ENCODE peak calls at places on chromosome 20, in ten cellular contexts. One of them, this sample, is unnamed.

GRCh38 chr20:51429696-51430095 is 112.8 kb downstream of the NFATC2 start:
- DNase-seq in heart right ventricle: no peak
- DNase-seq in frontal cortex: no peak
- DNase-seq in AG04449: no peak
- DNase-seq in COR-L47: no peak
- DNase-seq in HEK293T: no peak
- DNase-seq in NCI-H226: no peak
- DNase-seq in lung: no peak
- DNase-seq in T1000: no peak
- DNase-seq in stimulated activated CD4-positive, alpha-beta T cell treated with anti-CD3 and anti-CD28 coated beads, Interleukin-12 subunit alpha, Interleukin-12 subunit beta, amount 100 ng/mL, for 48 hours: no peak
- DNase-seq in this sample: no peak

GRCh38 chr20:62133864-62134263 is 9.3 kb downstream of the PSMA7 start:
- DNase-seq in T1000: no peak
- DNase-seq in AG04449: no peak
- DNase-seq in heart right ventricle: no peak
- DNase-seq in frontal cortex: no peak
- DNase-seq in NCI-H226: no peak
- DNase-seq in stimulated activated CD4-positive, alpha-beta T cell treated with anti-CD3 and anti-CD28 coated beads, Interleukin-12 subunit alpha, Interleukin-12 subunit beta, amount 100 ng/mL, for 48 hours: no peak
- DNase-seq in HEK293T: peak; percentile 28
- DNase-seq in COR-L47: no peak
- DNase-seq in lung: no peak
- DNase-seq in this sample: peak; percentile 37

GRCh38 chr20:3862333-3862732 is 15.7 kb downstream of the MAVS start:
- DNase-seq in NCI-H226: no peak
- DNase-seq in COR-L47: no peak
- DNase-seq in T1000: no peak
- DNase-seq in heart right ventricle: no peak
- DNase-seq in lung: no peak
- DNase-seq in frontal cortex: no peak
- DNase-seq in HEK293T: no peak
- DNase-seq in AG04449: no peak
- DNase-seq in stimulated activated CD4-positive, alpha-beta T cell treated with anti-CD3 and anti-CD28 coated beads, Interleukin-12 subunit alpha, Interleukin-12 subunit beta, amount 100 ng/mL, for 48 hours: no peak
- DNase-seq in this sample: no peak

GRCh38 chr20:37228656-37229055 is 33.0 kb downstream of the GHRH start:
- DNase-seq in heart right ventricle: no peak
- DNase-seq in stimulated activated CD4-positive, alpha-beta T cell treated with anti-CD3 and anti-CD28 coated beads, Interleukin-12 subunit alpha, Interleukin-12 subunit beta, amount 100 ng/mL, for 48 hours: no peak
- DNase-seq in lung: no peak
- DNase-seq in AG04449: no peak
- DNase-seq in HEK293T: no peak
- DNase-seq in NCI-H226: no peak
- DNase-seq in COR-L47: no peak
- DNase-seq in T1000: no peak
- DNase-seq in frontal cortex: no peak
- DNase-seq in this sample: no peak

GRCh38 chr20:58028123-58028522 is 200.3 kb downstream of the ANKRD60 start:
- DNase-seq in COR-L47: no peak
- DNase-seq in HEK293T: no peak
- DNase-seq in T1000: no peak
- DNase-seq in AG04449: no peak
- DNase-seq in frontal cortex: no peak
- DNase-seq in heart right ventricle: no peak
- DNase-seq in NCI-H226: no peak
- DNase-seq in lung: no peak
- DNase-seq in stimulated activated CD4-positive, alpha-beta T cell treated with anti-CD3 and anti-CD28 coated beads, Interleukin-12 subunit alpha, Interleukin-12 subunit beta, amount 100 ng/mL, for 48 hours: no peak
- DNase-seq in this sample: peak; percentile 36

GRCh38 chr20:48910360-48910781 is 11.1 kb upstream of the ARFGEF2 start:
- DNase-seq in stimulated activated CD4-positive, alpha-beta T cell treated with anti-CD3 and anti-CD28 coated beads, Interleukin-12 subunit alpha, Interleukin-12 subunit beta, amount 100 ng/mL, for 48 hours: no peak
- DNase-seq in lung: no peak
- DNase-seq in HEK293T: no peak
- DNase-seq in NCI-H226: no peak
- DNase-seq in heart right ventricle: no peak
- DNase-seq in frontal cortex: no peak
- DNase-seq in COR-L47: no peak
- DNase-seq in AG04449: no peak
- DNase-seq in T1000: no peak
- DNase-seq in this sample: peak; percentile 59

GRCh38 chr20:56764671-56765070 is 135.6 kb downstream of the TFAP2C start:
- DNase-seq in NCI-H226: no peak
- DNase-seq in lung: no peak
- DNase-seq in stimulated activated CD4-positive, alpha-beta T cell treated with anti-CD3 and anti-CD28 coated beads, Interleukin-12 subunit alpha, Interleukin-12 subunit beta, amount 100 ng/mL, for 48 hours: no peak
- DNase-seq in T1000: no peak
- DNase-seq in AG04449: no peak
- DNase-seq in heart right ventricle: no peak
- DNase-seq in frontal cortex: no peak
- DNase-seq in COR-L47: no peak
- DNase-seq in HEK293T: no peak
- DNase-seq in this sample: no peak

GRCh38 chr20:23228912-23229311 is 121.7 kb upstream of the NXT1 start:
- DNase-seq in stimulated activated CD4-positive, alpha-beta T cell treated with anti-CD3 and anti-CD28 coated beads, Interleukin-12 subunit alpha, Interleukin-12 subunit beta, amount 100 ng/mL, for 48 hours: no peak
- DNase-seq in NCI-H226: no peak
- DNase-seq in COR-L47: no peak
- DNase-seq in frontal cortex: no peak
- DNase-seq in HEK293T: no peak
- DNase-seq in heart right ventricle: no peak
- DNase-seq in T1000: no peak
- DNase-seq in AG04449: peak; percentile 29
- DNase-seq in lung: no peak
- DNase-seq in this sample: no peak

GRCh38 chr20:63574156-63574828 is at the start of gene HELZ2:
- DNase-seq in AG04449: no peak
- DNase-seq in stimulated activated CD4-positive, alpha-beta T cell treated with anti-CD3 and anti-CD28 coated beads, Interleukin-12 subunit alpha, Interleukin-12 subunit beta, amount 100 ng/mL, for 48 hours: no peak
- DNase-seq in COR-L47: peak; percentile 71
- DNase-seq in HEK293T: peak; percentile 78
- DNase-seq in NCI-H226: peak; percentile 36
- DNase-seq in lung: peak; percentile 78
- DNase-seq in frontal cortex: peak; percentile 68
- DNase-seq in T1000: peak; percentile 36
- DNase-seq in heart right ventricle: peak; percentile 79
- DNase-seq in this sample: peak; percentile 67

GRCh38 chr20:63163171-63163570 is 52.8 kb downstream of the YTHDF1 start:
- DNase-seq in stimulated activated CD4-positive, alpha-beta T cell treated with anti-CD3 and anti-CD28 coated beads, Interleukin-12 subunit alpha, Interleukin-12 subunit beta, amount 100 ng/mL, for 48 hours: no peak
- DNase-seq in T1000: no peak
- DNase-seq in HEK293T: no peak
- DNase-seq in AG04449: no peak
- DNase-seq in heart right ventricle: peak; percentile 2
- DNase-seq in lung: no peak
- DNase-seq in COR-L47: no peak
- DNase-seq in frontal cortex: no peak
- DNase-seq in NCI-H226: no peak
- DNase-seq in this sample: no peak

GRCh38 chr20:35726759-35727711 is 15.0 kb downstream of the RBM39 start:
- DNase-seq in AG04449: no peak
- DNase-seq in T1000: no peak
- DNase-seq in frontal cortex: no peak
- DNase-seq in lung: no peak
- DNase-seq in stimulated activated CD4-positive, alpha-beta T cell treated with anti-CD3 and anti-CD28 coated beads, Interleukin-12 subunit alpha, Interleukin-12 subunit beta, amount 100 ng/mL, for 48 hours: no peak
- DNase-seq in COR-L47: no peak
- DNase-seq in heart right ventricle: no peak
- DNase-seq in HEK293T: no peak
- DNase-seq in NCI-H226: no peak
- DNase-seq in this sample: no peak

GRCh38 chr20:15708984-15709598 is 864.2 kb downstream of the KIF16B start:
- DNase-seq in T1000: no peak
- DNase-seq in frontal cortex: no peak
- DNase-seq in NCI-H226: no peak
- DNase-seq in AG04449: no peak
- DNase-seq in COR-L47: peak; percentile 13
- DNase-seq in lung: no peak
- DNase-seq in stimulated activated CD4-positive, alpha-beta T cell treated with anti-CD3 and anti-CD28 coated beads, Interleukin-12 subunit alpha, Interleukin-12 subunit beta, amount 100 ng/mL, for 48 hours: peak; percentile 7
- DNase-seq in HEK293T: peak; percentile 71
- DNase-seq in heart right ventricle: peak; percentile 49
- DNase-seq in this sample: peak; percentile 71

GRCh38 chr20:10179574-10180298 is 38.9 kb upstream of the SNAP25 start:
- DNase-seq in lung: no peak
- DNase-seq in AG04449: no peak
- DNase-seq in NCI-H226: no peak
- DNase-seq in frontal cortex: no peak
- DNase-seq in T1000: no peak
- DNase-seq in HEK293T: peak; percentile 21
- DNase-seq in heart right ventricle: no peak
- DNase-seq in stimulated activated CD4-positive, alpha-beta T cell treated with anti-CD3 and anti-CD28 coated beads, Interleukin-12 subunit alpha, Interleukin-12 subunit beta, amount 100 ng/mL, for 48 hours: no peak
- DNase-seq in COR-L47: no peak
- DNase-seq in this sample: peak; percentile 47

GRCh38 chr20:3658708-3659491 is 4.3 kb downstream of the GFRA4 start:
- DNase-seq in lung: no peak
- DNase-seq in COR-L47: no peak
- DNase-seq in AG04449: no peak
- DNase-seq in NCI-H226: no peak
- DNase-seq in T1000: no peak
- DNase-seq in heart right ventricle: no peak
- DNase-seq in HEK293T: no peak
- DNase-seq in frontal cortex: no peak
- DNase-seq in stimulated activated CD4-positive, alpha-beta T cell treated with anti-CD3 and anti-CD28 coated beads, Interleukin-12 subunit alpha, Interleukin-12 subunit beta, amount 100 ng/mL, for 48 hours: no peak
- DNase-seq in this sample: no peak

GRCh38 chr20:31869942-31870702 is at the start of the genes DUSP15 and TTLL9:
- DNase-seq in stimulated activated CD4-positive, alpha-beta T cell treated with anti-CD3 and anti-CD28 coated beads, Interleukin-12 subunit alpha, Interleukin-12 subunit beta, amount 100 ng/mL, for 48 hours: no peak
- DNase-seq in NCI-H226: no peak
- DNase-seq in HEK293T: peak; percentile 46
- DNase-seq in lung: peak; percentile 32
- DNase-seq in T1000: no peak
- DNase-seq in AG04449: no peak
- DNase-seq in heart right ventricle: peak; percentile 49
- DNase-seq in COR-L47: no peak
- DNase-seq in frontal cortex: peak; percentile 89
- DNase-seq in this sample: no peak

GRCh38 chr20:62825994-62826645 is 9.3 kb downstream of the COL9A3 start:
- DNase-seq in heart right ventricle: peak; percentile 15
- DNase-seq in HEK293T: no peak
- DNase-seq in AG04449: no peak
- DNase-seq in frontal cortex: no peak
- DNase-seq in T1000: no peak
- DNase-seq in stimulated activated CD4-positive, alpha-beta T cell treated with anti-CD3 and anti-CD28 coated beads, Interleukin-12 subunit alpha, Interleukin-12 subunit beta, amount 100 ng/mL, for 48 hours: no peak
- DNase-seq in lung: no peak
- DNase-seq in NCI-H226: no peak
- DNase-seq in COR-L47: no peak
- DNase-seq in this sample: no peak

GRCh38 chr20:48153523-48153922 is 368.2 kb upstream of the SULF2 start:
- DNase-seq in stimulated activated CD4-positive, alpha-beta T cell treated with anti-CD3 and anti-CD28 coated beads, Interleukin-12 subunit alpha, Interleukin-12 subunit beta, amount 100 ng/mL, for 48 hours: no peak
- DNase-seq in HEK293T: no peak
- DNase-seq in AG04449: no peak
- DNase-seq in T1000: no peak
- DNase-seq in lung: no peak
- DNase-seq in frontal cortex: no peak
- DNase-seq in NCI-H226: no peak
- DNase-seq in COR-L47: peak; percentile 12
- DNase-seq in heart right ventricle: no peak
- DNase-seq in this sample: peak; percentile 84

GRCh38 chr20:48625136-48625900 is 202.5 kb downstream of the PREX1 start:
- DNase-seq in heart right ventricle: no peak
- DNase-seq in T1000: no peak
- DNase-seq in lung: no peak
- DNase-seq in NCI-H226: no peak
- DNase-seq in stimulated activated CD4-positive, alpha-beta T cell treated with anti-CD3 and anti-CD28 coated beads, Interleukin-12 subunit alpha, Interleukin-12 subunit beta, amount 100 ng/mL, for 48 hours: no peak
- DNase-seq in frontal cortex: no peak
- DNase-seq in HEK293T: no peak
- DNase-seq in COR-L47: no peak
- DNase-seq in AG04449: no peak
- DNase-seq in this sample: no peak

GRCh38 chr20:17504898-17505663 is 26.1 kb downstream of the BFSP1 start:
- DNase-seq in stimulated activated CD4-positive, alpha-beta T cell treated with anti-CD3 and anti-CD28 coated beads, Interleukin-12 subunit alpha, Interleukin-12 subunit beta, amount 100 ng/mL, for 48 hours: no peak
- DNase-seq in heart right ventricle: peak; percentile 59
- DNase-seq in AG04449: no peak
- DNase-seq in lung: peak; percentile 39
- DNase-seq in frontal cortex: peak; percentile 47
- DNase-seq in COR-L47: peak; percentile 42
- DNase-seq in NCI-H226: no peak
- DNase-seq in HEK293T: peak; percentile 49
- DNase-seq in T1000: no peak
- DNase-seq in this sample: peak; percentile 77

GRCh38 chr20:37699202-37699601 is 5.4 kb downstream of the CTNNBL1 start:
- DNase-seq in heart right ventricle: no peak
- DNase-seq in frontal cortex: no peak
- DNase-seq in COR-L47: no peak
- DNase-seq in lung: no peak
- DNase-seq in HEK293T: no peak
- DNase-seq in AG04449: no peak
- DNase-seq in T1000: no peak
- DNase-seq in NCI-H226: no peak
- DNase-seq in stimulated activated CD4-positive, alpha-beta T cell treated with anti-CD3 and anti-CD28 coated beads, Interleukin-12 subunit alpha, Interleukin-12 subunit beta, amount 100 ng/mL, for 48 hours: no peak
- DNase-seq in this sample: no peak

GRCh38 chr20:48536206-48536605 is 291.6 kb downstream of the PREX1 start:
- DNase-seq in heart right ventricle: no peak
- DNase-seq in HEK293T: no peak
- DNase-seq in COR-L47: no peak
- DNase-seq in lung: no peak
- DNase-seq in NCI-H226: no peak
- DNase-seq in T1000: no peak
- DNase-seq in stimulated activated CD4-positive, alpha-beta T cell treated with anti-CD3 and anti-CD28 coated beads, Interleukin-12 subunit alpha, Interleukin-12 subunit beta, amount 100 ng/mL, for 48 hours: no peak
- DNase-seq in AG04449: no peak
- DNase-seq in frontal cortex: no peak
- DNase-seq in this sample: no peak

GRCh38 chr20:40255368-40255767 is 433.7 kb downstream of the MAFB start:
- DNase-seq in NCI-H226: no peak
- DNase-seq in stimulated activated CD4-positive, alpha-beta T cell treated with anti-CD3 and anti-CD28 coated beads, Interleukin-12 subunit alpha, Interleukin-12 subunit beta, amount 100 ng/mL, for 48 hours: no peak
- DNase-seq in AG04449: no peak
- DNase-seq in lung: no peak
- DNase-seq in heart right ventricle: no peak
- DNase-seq in COR-L47: no peak
- DNase-seq in frontal cortex: no peak
- DNase-seq in T1000: no peak
- DNase-seq in HEK293T: no peak
- DNase-seq in this sample: no peak

GRCh38 chr20:13098720-13099355 is 90.1 kb downstream of the SPTLC3 start:
- DNase-seq in stimulated activated CD4-positive, alpha-beta T cell treated with anti-CD3 and anti-CD28 coated beads, Interleukin-12 subunit alpha, Interleukin-12 subunit beta, amount 100 ng/mL, for 48 hours: no peak
- DNase-seq in HEK293T: no peak
- DNase-seq in T1000: no peak
- DNase-seq in lung: no peak
- DNase-seq in NCI-H226: no peak
- DNase-seq in COR-L47: no peak
- DNase-seq in AG04449: no peak
- DNase-seq in heart right ventricle: no peak
- DNase-seq in frontal cortex: no peak
- DNase-seq in this sample: no peak

GRCh38 chr20:64108731-64109389 is 1.5 kb upstream of the NPBWR2 start:
- DNase-seq in T1000: no peak
- DNase-seq in lung: no peak
- DNase-seq in frontal cortex: no peak
- DNase-seq in NCI-H226: no peak
- DNase-seq in heart right ventricle: no peak
- DNase-seq in COR-L47: no peak
- DNase-seq in HEK293T: no peak
- DNase-seq in AG04449: no peak
- DNase-seq in stimulated activated CD4-positive, alpha-beta T cell treated with anti-CD3 and anti-CD28 coated beads, Interleukin-12 subunit alpha, Interleukin-12 subunit beta, amount 100 ng/mL, for 48 hours: no peak
- DNase-seq in this sample: no peak

GRCh38 chr20:39800111-39800510 is 838.0 kb downstream of the DHX35 start:
- DNase-seq in heart right ventricle: no peak
- DNase-seq in AG04449: peak; percentile 28
- DNase-seq in COR-L47: no peak
- DNase-seq in HEK293T: no peak
- DNase-seq in lung: no peak
- DNase-seq in NCI-H226: no peak
- DNase-seq in stimulated activated CD4-positive, alpha-beta T cell treated with anti-CD3 and anti-CD28 coated beads, Interleukin-12 subunit alpha, Interleukin-12 subunit beta, amount 100 ng/mL, for 48 hours: no peak
- DNase-seq in T1000: no peak
- DNase-seq in frontal cortex: no peak
- DNase-seq in this sample: no peak

GRCh38 chr20:50982372-50982771 is 23.8 kb downstream of the MOCS3 start:
- DNase-seq in heart right ventricle: no peak
- DNase-seq in frontal cortex: no peak
- DNase-seq in COR-L47: peak; percentile 66
- DNase-seq in lung: no peak
- DNase-seq in HEK293T: no peak
- DNase-seq in T1000: peak; percentile 64
- DNase-seq in NCI-H226: peak; percentile 66
- DNase-seq in AG04449: no peak
- DNase-seq in stimulated activated CD4-positive, alpha-beta T cell treated with anti-CD3 and anti-CD28 coated beads, Interleukin-12 subunit alpha, Interleukin-12 subunit beta, amount 100 ng/mL, for 48 hours: no peak
- DNase-seq in this sample: no peak

GRCh38 chr20:3800256-3800877 is 4.3 kb downstream of the CDC25B start:
- DNase-seq in T1000: no peak
- DNase-seq in COR-L47: no peak
- DNase-seq in HEK293T: no peak
- DNase-seq in heart right ventricle: no peak
- DNase-seq in lung: no peak
- DNase-seq in stimulated activated CD4-positive, alpha-beta T cell treated with anti-CD3 and anti-CD28 coated beads, Interleukin-12 subunit alpha, Interleukin-12 subunit beta, amount 100 ng/mL, for 48 hours: no peak
- DNase-seq in AG04449: no peak
- DNase-seq in frontal cortex: no peak
- DNase-seq in NCI-H226: no peak
- DNase-seq in this sample: peak; percentile 81

GRCh38 chr20:40781979-40782378 is 92.9 kb upstream of the MAFB start:
- DNase-seq in T1000: no peak
- DNase-seq in lung: no peak
- DNase-seq in heart right ventricle: no peak
- DNase-seq in HEK293T: no peak
- DNase-seq in NCI-H226: no peak
- DNase-seq in stimulated activated CD4-positive, alpha-beta T cell treated with anti-CD3 and anti-CD28 coated beads, Interleukin-12 subunit alpha, Interleukin-12 subunit beta, amount 100 ng/mL, for 48 hours: no peak
- DNase-seq in AG04449: no peak
- DNase-seq in frontal cortex: no peak
- DNase-seq in COR-L47: no peak
- DNase-seq in this sample: no peak

This sample was measured in mesendoderm.